ENCODE peak calls at places on chromosomes 12 and 14, in seven cellular contexts. One of them, this sample, is unnamed.

GRCh38 chr14:86799244-86799647 is 1193.7 kb downstream of the GALC start:
- DNase-seq in T1000: peak; percentile 51
- DNase-seq in GM10248: no peak
- DNase-seq in lower leg skin: peak; percentile 18
- DNase-seq in tibial nerve: peak; percentile 63
- DNase-seq in kidney tubule cell: peak; percentile 96
- DNase-seq in activated CD4-positive, alpha-beta T cell treated with anti-CD3 and anti-CD28 coated beads for 48 hours: no peak
- DNase-seq in this sample: no peak

GRCh38 chr14:56268653-56269052 is 150.4 kb downstream of the PELI2 start:
- DNase-seq in lower leg skin: no peak
- DNase-seq in kidney tubule cell: no peak
- DNase-seq in tibial nerve: no peak
- DNase-seq in activated CD4-positive, alpha-beta T cell treated with anti-CD3 and anti-CD28 coated beads for 48 hours: no peak
- DNase-seq in GM10248: no peak
- DNase-seq in T1000: no peak
- DNase-seq in this sample: no peak

GRCh38 chr12:14394317-14395058 is 29.0 kb downstream of the ATF7IP start:
- DNase-seq in lower leg skin: peak; percentile 45
- DNase-seq in T1000: no peak
- DNase-seq in activated CD4-positive, alpha-beta T cell treated with anti-CD3 and anti-CD28 coated beads for 48 hours: peak; percentile 37
- DNase-seq in tibial nerve: no peak
- DNase-seq in GM10248: peak; percentile 47
- DNase-seq in kidney tubule cell: peak; percentile 79
- DNase-seq in this sample: no peak

GRCh38 chr14:22536853-22537338 is 52.1 kb downstream of the DAD1 start:
- DNase-seq in GM10248: peak; percentile 77
- DNase-seq in lower leg skin: peak; percentile 90
- DNase-seq in tibial nerve: peak; percentile 62
- DNase-seq in T1000: peak; percentile 67
- DNase-seq in kidney tubule cell: peak; percentile 93
- DNase-seq in activated CD4-positive, alpha-beta T cell treated with anti-CD3 and anti-CD28 coated beads for 48 hours: peak; percentile 92
- DNase-seq in this sample: peak; percentile 77

GRCh38 chr12:45257185-45257585 is 41.3 kb downstream of the ANO6 start:
- DNase-seq in lower leg skin: no peak
- DNase-seq in GM10248: peak; percentile 54
- DNase-seq in T1000: no peak
- DNase-seq in activated CD4-positive, alpha-beta T cell treated with anti-CD3 and anti-CD28 coated beads for 48 hours: no peak
- DNase-seq in tibial nerve: no peak
- DNase-seq in kidney tubule cell: no peak
- DNase-seq in this sample: no peak

GRCh38 chr12:98352835-98353234 is 162.6 kb upstream of the TMPO start:
- DNase-seq in kidney tubule cell: no peak
- DNase-seq in GM10248: no peak
- DNase-seq in T1000: peak; percentile 45
- DNase-seq in activated CD4-positive, alpha-beta T cell treated with anti-CD3 and anti-CD28 coated beads for 48 hours: no peak
- DNase-seq in lower leg skin: no peak
- DNase-seq in tibial nerve: no peak
- DNase-seq in this sample: no peak

GRCh38 chr12:30725739-30726138 is 29.0 kb downstream of the CAPRIN2 start:
- DNase-seq in activated CD4-positive, alpha-beta T cell treated with anti-CD3 and anti-CD28 coated beads for 48 hours: no peak
- DNase-seq in GM10248: no peak
- DNase-seq in lower leg skin: no peak
- DNase-seq in T1000: no peak
- DNase-seq in kidney tubule cell: peak; percentile 70
- DNase-seq in tibial nerve: no peak
- DNase-seq in this sample: no peak

GRCh38 chr12:48422060-48422459 is 50.3 kb upstream of the ANP32D start:
- DNase-seq in GM10248: no peak
- DNase-seq in tibial nerve: no peak
- DNase-seq in lower leg skin: no peak
- DNase-seq in T1000: no peak
- DNase-seq in activated CD4-positive, alpha-beta T cell treated with anti-CD3 and anti-CD28 coated beads for 48 hours: no peak
- DNase-seq in kidney tubule cell: no peak
- DNase-seq in this sample: no peak

GRCh38 chr12:10701226-10701681 is 21.9 kb downstream of the YBX3 start:
- DNase-seq in activated CD4-positive, alpha-beta T cell treated with anti-CD3 and anti-CD28 coated beads for 48 hours: peak; percentile 54
- DNase-seq in T1000: no peak
- DNase-seq in tibial nerve: no peak
- DNase-seq in lower leg skin: no peak
- DNase-seq in kidney tubule cell: no peak
- DNase-seq in GM10248: peak; percentile 13
- DNase-seq in this sample: no peak

GRCh38 chr12:68292157-68292940 is 38.9 kb upstream of the IL22 start:
- DNase-seq in activated CD4-positive, alpha-beta T cell treated with anti-CD3 and anti-CD28 coated beads for 48 hours: no peak
- DNase-seq in T1000: no peak
- DNase-seq in GM10248: no peak
- DNase-seq in tibial nerve: no peak
- DNase-seq in lower leg skin: no peak
- DNase-seq in kidney tubule cell: peak; percentile 25
- DNase-seq in this sample: no peak

GRCh38 chr14:69260246-69260978 is 454 bp downstream of the GALNT16 start:
- DNase-seq in tibial nerve: no peak
- DNase-seq in activated CD4-positive, alpha-beta T cell treated with anti-CD3 and anti-CD28 coated beads for 48 hours: peak; percentile 28
- DNase-seq in GM10248: peak; percentile 30
- DNase-seq in T1000: no peak
- DNase-seq in lower leg skin: no peak
- DNase-seq in kidney tubule cell: peak; percentile 17
- DNase-seq in this sample: no peak

GRCh38 chr12:33671676-33672075 is 232.1 kb upstream of the SYT10 start:
- DNase-seq in activated CD4-positive, alpha-beta T cell treated with anti-CD3 and anti-CD28 coated beads for 48 hours: no peak
- DNase-seq in kidney tubule cell: no peak
- DNase-seq in lower leg skin: no peak
- DNase-seq in T1000: no peak
- DNase-seq in GM10248: no peak
- DNase-seq in tibial nerve: no peak
- DNase-seq in this sample: no peak

GRCh38 chr12:6281081-6281809 is 29.2 kb upstream of the PLEKHG6 start:
- DNase-seq in GM10248: no peak
- DNase-seq in tibial nerve: no peak
- DNase-seq in kidney tubule cell: no peak
- DNase-seq in T1000: no peak
- DNase-seq in lower leg skin: no peak
- DNase-seq in activated CD4-positive, alpha-beta T cell treated with anti-CD3 and anti-CD28 coated beads for 48 hours: no peak
- DNase-seq in this sample: no peak

GRCh38 chr14:101478096-101478495 is 83.2 kb upstream of the DIO3 start:
- DNase-seq in activated CD4-positive, alpha-beta T cell treated with anti-CD3 and anti-CD28 coated beads for 48 hours: no peak
- DNase-seq in GM10248: no peak
- DNase-seq in lower leg skin: no peak
- DNase-seq in tibial nerve: no peak
- DNase-seq in kidney tubule cell: no peak
- DNase-seq in T1000: no peak
- DNase-seq in this sample: peak; percentile 26

GRCh38 chr12:93275589-93275988 is 102.1 kb upstream of the NUDT4 start:
- DNase-seq in GM10248: no peak
- DNase-seq in T1000: no peak
- DNase-seq in activated CD4-positive, alpha-beta T cell treated with anti-CD3 and anti-CD28 coated beads for 48 hours: no peak
- DNase-seq in kidney tubule cell: no peak
- DNase-seq in lower leg skin: no peak
- DNase-seq in tibial nerve: no peak
- DNase-seq in this sample: no peak

GRCh38 chr12:93895096-93895460 is 217.9 kb downstream of the CRADD start:
- DNase-seq in GM10248: no peak
- DNase-seq in kidney tubule cell: no peak
- DNase-seq in T1000: no peak
- DNase-seq in activated CD4-positive, alpha-beta T cell treated with anti-CD3 and anti-CD28 coated beads for 48 hours: no peak
- DNase-seq in lower leg skin: no peak
- DNase-seq in tibial nerve: no peak
- DNase-seq in this sample: no peak

GRCh38 chr12:104549820-104550480 is 93.2 kb downstream of the CHST11 start:
- DNase-seq in GM10248: no peak
- DNase-seq in activated CD4-positive, alpha-beta T cell treated with anti-CD3 and anti-CD28 coated beads for 48 hours: no peak
- DNase-seq in kidney tubule cell: peak; percentile 80
- DNase-seq in lower leg skin: no peak
- DNase-seq in T1000: no peak
- DNase-seq in tibial nerve: no peak
- DNase-seq in this sample: no peak

GRCh38 chr12:77724367-77724957 is 106.2 kb upstream of the NAV3 start:
- DNase-seq in tibial nerve: no peak
- DNase-seq in kidney tubule cell: peak; percentile 22
- DNase-seq in GM10248: no peak
- DNase-seq in T1000: no peak
- DNase-seq in lower leg skin: no peak
- DNase-seq in activated CD4-positive, alpha-beta T cell treated with anti-CD3 and anti-CD28 coated beads for 48 hours: no peak
- DNase-seq in this sample: no peak

GRCh38 chr12:93336344-93336743 is 41.4 kb upstream of the NUDT4 start:
- DNase-seq in tibial nerve: no peak
- DNase-seq in kidney tubule cell: peak; percentile 64
- DNase-seq in GM10248: no peak
- DNase-seq in lower leg skin: no peak
- DNase-seq in T1000: no peak
- DNase-seq in activated CD4-positive, alpha-beta T cell treated with anti-CD3 and anti-CD28 coated beads for 48 hours: no peak
- DNase-seq in this sample: no peak

GRCh38 chr14:75831455-75831854 is 150.3 kb downstream of the TGFB3 start:
- DNase-seq in lower leg skin: peak; percentile 56
- DNase-seq in GM10248: no peak
- DNase-seq in T1000: no peak
- DNase-seq in kidney tubule cell: peak; percentile 41
- DNase-seq in activated CD4-positive, alpha-beta T cell treated with anti-CD3 and anti-CD28 coated beads for 48 hours: peak; percentile 27
- DNase-seq in tibial nerve: peak; percentile 61
- DNase-seq in this sample: peak; percentile 80

GRCh38 chr14:81625343-81625742 is 91.7 kb upstream of the SEL1L start:
- DNase-seq in lower leg skin: no peak
- DNase-seq in activated CD4-positive, alpha-beta T cell treated with anti-CD3 and anti-CD28 coated beads for 48 hours: no peak
- DNase-seq in T1000: no peak
- DNase-seq in kidney tubule cell: peak; percentile 39
- DNase-seq in GM10248: peak; percentile 20
- DNase-seq in tibial nerve: no peak
- DNase-seq in this sample: no peak

GRCh38 chr12:49200882-49201594 is 12.2 kb upstream of the TUBA1A start:
- DNase-seq in T1000: no peak
- DNase-seq in activated CD4-positive, alpha-beta T cell treated with anti-CD3 and anti-CD28 coated beads for 48 hours: no peak
- DNase-seq in kidney tubule cell: peak; percentile 75
- DNase-seq in tibial nerve: peak; percentile 61
- DNase-seq in lower leg skin: no peak
- DNase-seq in GM10248: peak; percentile 58
- DNase-seq in this sample: peak; percentile 13

GRCh38 chr14:103802353-103802752 is 45.0 kb downstream of the PPP1R13B start:
- DNase-seq in lower leg skin: no peak
- DNase-seq in tibial nerve: no peak
- DNase-seq in GM10248: no peak
- DNase-seq in activated CD4-positive, alpha-beta T cell treated with anti-CD3 and anti-CD28 coated beads for 48 hours: no peak
- DNase-seq in T1000: no peak
- DNase-seq in kidney tubule cell: no peak
- DNase-seq in this sample: no peak

GRCh38 chr12:62434504-62435336 is 31.9 kb upstream of the MON2 start:
- DNase-seq in T1000: no peak
- DNase-seq in activated CD4-positive, alpha-beta T cell treated with anti-CD3 and anti-CD28 coated beads for 48 hours: peak; percentile 5
- DNase-seq in tibial nerve: no peak
- DNase-seq in kidney tubule cell: peak; percentile 6
- DNase-seq in GM10248: peak; percentile 40
- DNase-seq in lower leg skin: no peak
- DNase-seq in this sample: no peak

GRCh38 chr12:3218846-3219632 is 141.9 kb downstream of the TSPAN9 start:
- DNase-seq in T1000: no peak
- DNase-seq in kidney tubule cell: no peak
- DNase-seq in lower leg skin: no peak
- DNase-seq in GM10248: no peak
- DNase-seq in tibial nerve: no peak
- DNase-seq in activated CD4-positive, alpha-beta T cell treated with anti-CD3 and anti-CD28 coated beads for 48 hours: no peak
- DNase-seq in this sample: no peak

GRCh38 chr12:47729233-47729632 is 3.9 kb upstream of the ENDOU start:
- DNase-seq in GM10248: no peak
- DNase-seq in activated CD4-positive, alpha-beta T cell treated with anti-CD3 and anti-CD28 coated beads for 48 hours: no peak
- DNase-seq in tibial nerve: no peak
- DNase-seq in kidney tubule cell: peak; percentile 55
- DNase-seq in T1000: no peak
- DNase-seq in lower leg skin: no peak
- DNase-seq in this sample: no peak

GRCh38 chr12:47271800-47272230 is 192.1 kb upstream of the AMIGO2 start:
- DNase-seq in GM10248: no peak
- DNase-seq in activated CD4-positive, alpha-beta T cell treated with anti-CD3 and anti-CD28 coated beads for 48 hours: no peak
- DNase-seq in T1000: no peak
- DNase-seq in tibial nerve: no peak
- DNase-seq in kidney tubule cell: no peak
- DNase-seq in lower leg skin: no peak
- DNase-seq in this sample: no peak

GRCh38 chr14:92684801-92685560 is 63.4 kb downstream of the LGMN start:
- DNase-seq in activated CD4-positive, alpha-beta T cell treated with anti-CD3 and anti-CD28 coated beads for 48 hours: no peak
- DNase-seq in lower leg skin: no peak
- DNase-seq in T1000: no peak
- DNase-seq in kidney tubule cell: no peak
- DNase-seq in tibial nerve: no peak
- DNase-seq in GM10248: no peak
- DNase-seq in this sample: no peak

GRCh38 chr12:47276253-47277070 is 196.7 kb upstream of the AMIGO2 start:
- DNase-seq in GM10248: peak; percentile 31
- DNase-seq in activated CD4-positive, alpha-beta T cell treated with anti-CD3 and anti-CD28 coated beads for 48 hours: peak; percentile 54
- DNase-seq in tibial nerve: peak; percentile 6
- DNase-seq in T1000: no peak
- DNase-seq in kidney tubule cell: peak; percentile 77
- DNase-seq in lower leg skin: peak; percentile 51
- DNase-seq in this sample: no peak

GRCh38 chr12:87266305-87266704 is 762.9 kb downstream of the C12orf50 start:
- DNase-seq in lower leg skin: no peak
- DNase-seq in activated CD4-positive, alpha-beta T cell treated with anti-CD3 and anti-CD28 coated beads for 48 hours: no peak
- DNase-seq in tibial nerve: no peak
- DNase-seq in GM10248: no peak
- DNase-seq in kidney tubule cell: peak; percentile 9
- DNase-seq in T1000: no peak
- DNase-seq in this sample: no peak

GRCh38 chr14:89484445-89484844 is 67.4 kb upstream of the FOXN3 start:
- DNase-seq in T1000: no peak
- DNase-seq in tibial nerve: no peak
- DNase-seq in GM10248: no peak
- DNase-seq in lower leg skin: no peak
- DNase-seq in activated CD4-positive, alpha-beta T cell treated with anti-CD3 and anti-CD28 coated beads for 48 hours: no peak
- DNase-seq in kidney tubule cell: no peak
- DNase-seq in this sample: no peak

GRCh38 chr14:29810657-29811056 is 117.0 kb downstream of the PRKD1 start:
- DNase-seq in activated CD4-positive, alpha-beta T cell treated with anti-CD3 and anti-CD28 coated beads for 48 hours: no peak
- DNase-seq in T1000: no peak
- DNase-seq in GM10248: no peak
- DNase-seq in lower leg skin: no peak
- DNase-seq in tibial nerve: no peak
- DNase-seq in kidney tubule cell: no peak
- DNase-seq in this sample: no peak

GRCh38 chr12:116609715-116610114 is 50.5 kb downstream of the MAP1LC3B2 start:
- DNase-seq in T1000: no peak
- DNase-seq in tibial nerve: no peak
- DNase-seq in kidney tubule cell: no peak
- DNase-seq in activated CD4-positive, alpha-beta T cell treated with anti-CD3 and anti-CD28 coated beads for 48 hours: peak; percentile 50
- DNase-seq in GM10248: no peak
- DNase-seq in lower leg skin: no peak
- DNase-seq in this sample: no peak

GRCh38 chr12:94714378-94714777 is 64.0 kb upstream of the TMCC3 start:
- DNase-seq in lower leg skin: no peak
- DNase-seq in GM10248: no peak
- DNase-seq in tibial nerve: no peak
- DNase-seq in T1000: no peak
- DNase-seq in kidney tubule cell: peak; percentile 85
- DNase-seq in activated CD4-positive, alpha-beta T cell treated with anti-CD3 and anti-CD28 coated beads for 48 hours: no peak
- DNase-seq in this sample: no peak

GRCh38 chr14:70188608-70189540 is at the start of gene SLC8A3:
- DNase-seq in activated CD4-positive, alpha-beta T cell treated with anti-CD3 and anti-CD28 coated beads for 48 hours: peak; percentile 41
- DNase-seq in kidney tubule cell: peak; percentile 64
- DNase-seq in GM10248: peak; percentile 74
- DNase-seq in lower leg skin: no peak
- DNase-seq in tibial nerve: no peak
- DNase-seq in T1000: peak; percentile 4
- DNase-seq in this sample: no peak

GRCh38 chr14:42428996-42429395 is 822.3 kb downstream of the LRFN5 start:
- DNase-seq in GM10248: peak; percentile 5
- DNase-seq in kidney tubule cell: peak; percentile 61
- DNase-seq in tibial nerve: no peak
- DNase-seq in activated CD4-positive, alpha-beta T cell treated with anti-CD3 and anti-CD28 coated beads for 48 hours: no peak
- DNase-seq in T1000: no peak
- DNase-seq in lower leg skin: no peak
- DNase-seq in this sample: no peak

GRCh38 chr12:64352181-64352580 is 38.4 kb downstream of the C12orf56 start:
- DNase-seq in lower leg skin: no peak
- DNase-seq in T1000: no peak
- DNase-seq in activated CD4-positive, alpha-beta T cell treated with anti-CD3 and anti-CD28 coated beads for 48 hours: no peak
- DNase-seq in GM10248: no peak
- DNase-seq in tibial nerve: no peak
- DNase-seq in kidney tubule cell: no peak
- DNase-seq in this sample: no peak

GRCh38 chr12:123041042-123041531 is 60.6 kb downstream of the ARL6IP4 start:
- DNase-seq in lower leg skin: no peak
- DNase-seq in GM10248: no peak
- DNase-seq in tibial nerve: no peak
- DNase-seq in T1000: no peak
- DNase-seq in activated CD4-positive, alpha-beta T cell treated with anti-CD3 and anti-CD28 coated beads for 48 hours: no peak
- DNase-seq in kidney tubule cell: no peak
- DNase-seq in this sample: no peak